ENCODE peak calls at places on chromosomes 4 and X, in seven cellular contexts. One of them, this sample, is unnamed.
A peak's percentile ranks its signal among the peaks of the same experiment; 100 is the strongest.

GRCh38 chrX:19303216-19303880 is 40.4 kb upstream of the PDHA1 start:
- DNase-seq in PC-3: peak; percentile 42
- DNase-seq in mammary epithelial cell: peak; percentile 72
- DNase-seq in neuronal stem cell: no peak
- DNase-seq in GM12878: no peak
- DNase-seq in endothelial cell of umbilical vein: no peak
- DNase-seq in H9: no peak
- DNase-seq in this sample: peak; percentile 75

GRCh38 chr4:7416745-7417432 is 17.8 kb downstream of the PSAPL1 start:
- DNase-seq in PC-3: no peak
- DNase-seq in neuronal stem cell: no peak
- DNase-seq in endothelial cell of umbilical vein: no peak
- DNase-seq in mammary epithelial cell: no peak
- DNase-seq in H9: peak; percentile 11
- DNase-seq in GM12878: no peak
- DNase-seq in this sample: no peak

GRCh38 chr4:6892190-6892908 is 17.3 kb upstream of the TBC1D14 start:
- DNase-seq in mammary epithelial cell: no peak
- DNase-seq in endothelial cell of umbilical vein: no peak
- DNase-seq in GM12878: no peak
- DNase-seq in PC-3: peak; percentile 39
- DNase-seq in H9: peak; percentile 74
- DNase-seq in neuronal stem cell: no peak
- DNase-seq in this sample: peak; percentile 81

GRCh38 chr4:187922274-187922673 is 73.3 kb upstream of the ZFP42 start:
- DNase-seq in mammary epithelial cell: no peak
- DNase-seq in H9: no peak
- DNase-seq in neuronal stem cell: no peak
- DNase-seq in GM12878: no peak
- DNase-seq in endothelial cell of umbilical vein: no peak
- DNase-seq in PC-3: no peak
- DNase-seq in this sample: no peak

GRCh38 chr4:153501578-153501977 is 35.4 kb downstream of the TMEM131L start:
- DNase-seq in endothelial cell of umbilical vein: no peak
- DNase-seq in PC-3: no peak
- DNase-seq in neuronal stem cell: no peak
- DNase-seq in GM12878: no peak
- DNase-seq in mammary epithelial cell: no peak
- DNase-seq in H9: no peak
- DNase-seq in this sample: no peak

GRCh38 chr4:153651041-153651960 is 32.8 kb upstream of the TLR2 start:
- DNase-seq in PC-3: peak; percentile 28
- DNase-seq in endothelial cell of umbilical vein: no peak
- DNase-seq in H9: no peak
- DNase-seq in GM12878: no peak
- DNase-seq in mammary epithelial cell: peak; percentile 43
- DNase-seq in neuronal stem cell: no peak
- DNase-seq in this sample: peak; percentile 59

GRCh38 chr4:95572304-95572991 is 23.7 kb upstream of the UNC5C start:
- DNase-seq in H9: peak; percentile 53
- DNase-seq in endothelial cell of umbilical vein: peak; percentile 77
- DNase-seq in mammary epithelial cell: peak; percentile 50
- DNase-seq in neuronal stem cell: no peak
- DNase-seq in PC-3: peak; percentile 72
- DNase-seq in GM12878: no peak
- DNase-seq in this sample: no peak

GRCh38 chrX:71100581-71101505 is 5.2 kb downstream of the FOXO4 start:
- DNase-seq in GM12878: no peak
- DNase-seq in H9: peak; percentile 39
- DNase-seq in PC-3: no peak
- DNase-seq in endothelial cell of umbilical vein: no peak
- DNase-seq in mammary epithelial cell: no peak
- DNase-seq in neuronal stem cell: no peak
- DNase-seq in this sample: no peak

GRCh38 chr4:6362243-6362885 is 92.7 kb downstream of the WFS1 start:
- DNase-seq in mammary epithelial cell: no peak
- DNase-seq in H9: no peak
- DNase-seq in GM12878: no peak
- DNase-seq in PC-3: peak; percentile 3
- DNase-seq in endothelial cell of umbilical vein: no peak
- DNase-seq in neuronal stem cell: no peak
- DNase-seq in this sample: no peak

GRCh38 chrX:140292188-140292587 is 212.7 kb downstream of the SOX3 start:
- DNase-seq in neuronal stem cell: no peak
- DNase-seq in H9: no peak
- DNase-seq in PC-3: no peak
- DNase-seq in endothelial cell of umbilical vein: no peak
- DNase-seq in GM12878: no peak
- DNase-seq in mammary epithelial cell: no peak
- DNase-seq in this sample: no peak

GRCh38 chrX:107677501-107677901 is 49.2 kb downstream of the PRPS1 start:
- DNase-seq in GM12878: no peak
- DNase-seq in mammary epithelial cell: peak; percentile 56
- DNase-seq in PC-3: peak; percentile 21
- DNase-seq in H9: no peak
- DNase-seq in endothelial cell of umbilical vein: no peak
- DNase-seq in neuronal stem cell: no peak
- DNase-seq in this sample: peak; percentile 20

GRCh38 chr4:37687175-37687525 is 974 bp upstream of the RELL1 start:
- DNase-seq in GM12878: no peak
- DNase-seq in H9: no peak
- DNase-seq in endothelial cell of umbilical vein: no peak
- DNase-seq in mammary epithelial cell: no peak
- DNase-seq in PC-3: no peak
- DNase-seq in neuronal stem cell: no peak
- DNase-seq in this sample: no peak

GRCh38 chrX:134715930-134716619 is 57.8 kb upstream of the PLAC1 start:
- DNase-seq in mammary epithelial cell: no peak
- DNase-seq in H9: peak; percentile 34
- DNase-seq in PC-3: no peak
- DNase-seq in GM12878: no peak
- DNase-seq in neuronal stem cell: no peak
- DNase-seq in endothelial cell of umbilical vein: peak; percentile 75
- DNase-seq in this sample: no peak

GRCh38 chr4:46432923-46433322 is 43.0 kb upstream of the GABRA2 start:
- DNase-seq in endothelial cell of umbilical vein: no peak
- DNase-seq in PC-3: peak; percentile 16
- DNase-seq in mammary epithelial cell: peak; percentile 59
- DNase-seq in H9: no peak
- DNase-seq in neuronal stem cell: no peak
- DNase-seq in GM12878: no peak
- DNase-seq in this sample: peak; percentile 28

GRCh38 chr4:38869511-38869910 is 1.9 kb downstream of the FAM114A1 start:
- DNase-seq in endothelial cell of umbilical vein: peak; percentile 17
- DNase-seq in mammary epithelial cell: no peak
- DNase-seq in GM12878: no peak
- DNase-seq in H9: no peak
- DNase-seq in PC-3: no peak
- DNase-seq in neuronal stem cell: no peak
- DNase-seq in this sample: peak; percentile 68

GRCh38 chr4:2254665-2255500 is 7.0 kb downstream of the MXD4 start:
- DNase-seq in GM12878: no peak
- DNase-seq in PC-3: no peak
- DNase-seq in H9: no peak
- DNase-seq in neuronal stem cell: no peak
- DNase-seq in endothelial cell of umbilical vein: no peak
- DNase-seq in mammary epithelial cell: no peak
- DNase-seq in this sample: no peak

GRCh38 chr4:77564231-77564630 is 41.4 kb upstream of the CXCL13 start:
- DNase-seq in endothelial cell of umbilical vein: no peak
- DNase-seq in mammary epithelial cell: no peak
- DNase-seq in GM12878: no peak
- DNase-seq in neuronal stem cell: no peak
- DNase-seq in PC-3: no peak
- DNase-seq in H9: no peak
- DNase-seq in this sample: no peak

GRCh38 chr4:10998826-10999225 is 314.3 kb upstream of the CLNK start:
- DNase-seq in GM12878: no peak
- DNase-seq in neuronal stem cell: no peak
- DNase-seq in H9: no peak
- DNase-seq in PC-3: no peak
- DNase-seq in mammary epithelial cell: no peak
- DNase-seq in endothelial cell of umbilical vein: no peak
- DNase-seq in this sample: no peak

GRCh38 chrX:152806035-152806434 is 24.5 kb downstream of the CETN2 start:
- DNase-seq in H9: no peak
- DNase-seq in PC-3: no peak
- DNase-seq in endothelial cell of umbilical vein: no peak
- DNase-seq in mammary epithelial cell: no peak
- DNase-seq in neuronal stem cell: no peak
- DNase-seq in GM12878: no peak
- DNase-seq in this sample: peak; percentile 7

GRCh38 chr4:4333265-4333706 is 43.2 kb downstream of the ZBTB49 start:
- DNase-seq in mammary epithelial cell: peak; percentile 41
- DNase-seq in GM12878: no peak
- DNase-seq in neuronal stem cell: no peak
- DNase-seq in PC-3: peak; percentile 21
- DNase-seq in H9: no peak
- DNase-seq in endothelial cell of umbilical vein: no peak
- DNase-seq in this sample: peak; percentile 80

GRCh38 chrX:1419545-1420355 is 27.8 kb upstream of the SLC25A6 start:
- DNase-seq in GM12878: no peak
- DNase-seq in PC-3: no peak
- DNase-seq in mammary epithelial cell: no peak
- DNase-seq in endothelial cell of umbilical vein: no peak
- DNase-seq in H9: no peak
- DNase-seq in neuronal stem cell: no peak
- DNase-seq in this sample: no peak

GRCh38 chr4:628346-628745 is 3.0 kb downstream of the PDE6B start:
- DNase-seq in endothelial cell of umbilical vein: no peak
- DNase-seq in H9: peak; percentile 19
- DNase-seq in GM12878: no peak
- DNase-seq in mammary epithelial cell: no peak
- DNase-seq in neuronal stem cell: no peak
- DNase-seq in PC-3: no peak
- DNase-seq in this sample: no peak

GRCh38 chr4:149781150-149781549 is 34.5 kb downstream of the IQCM start:
- DNase-seq in H9: no peak
- DNase-seq in endothelial cell of umbilical vein: no peak
- DNase-seq in PC-3: peak; percentile 72
- DNase-seq in mammary epithelial cell: peak; percentile 73
- DNase-seq in GM12878: no peak
- DNase-seq in neuronal stem cell: no peak
- DNase-seq in this sample: peak; percentile 51

GRCh38 chr4:156298230-156298629 is 344.6 kb upstream of the CTSO start:
- DNase-seq in H9: no peak
- DNase-seq in endothelial cell of umbilical vein: peak; percentile 78
- DNase-seq in mammary epithelial cell: peak; percentile 52
- DNase-seq in PC-3: no peak
- DNase-seq in GM12878: no peak
- DNase-seq in neuronal stem cell: peak; percentile 41
- DNase-seq in this sample: peak; percentile 92

GRCh38 chr4:185305979-185306442 is 89.7 kb downstream of the LRP2BP start:
- DNase-seq in endothelial cell of umbilical vein: peak; percentile 27
- DNase-seq in H9: peak; percentile 75
- DNase-seq in neuronal stem cell: peak; percentile 86
- DNase-seq in PC-3: peak; percentile 95
- DNase-seq in mammary epithelial cell: peak; percentile 99
- DNase-seq in GM12878: no peak
- DNase-seq in this sample: peak; percentile 98

GRCh38 chrX:56800307-56800706 is 71.3 kb downstream of the NBDY start:
- DNase-seq in endothelial cell of umbilical vein: no peak
- DNase-seq in neuronal stem cell: no peak
- DNase-seq in PC-3: no peak
- DNase-seq in GM12878: no peak
- DNase-seq in mammary epithelial cell: no peak
- DNase-seq in H9: peak; percentile 19
- DNase-seq in this sample: no peak
- H2AFZ ChIP-seq in endothelial cell of umbilical vein: no peak overlapping the region
- H2AFZ ChIP-seq in neuronal stem cell: no peak overlapping the region
- H2AFZ ChIP-seq in PC-3: no peak overlapping the region
- H2AFZ ChIP-seq in GM12878: no peak overlapping the region
- H2AFZ ChIP-seq in mammary epithelial cell: no peak overlapping the region
- H2AFZ ChIP-seq in H9: no peak overlapping the region
- H2AFZ ChIP-seq in this sample: no peak overlapping the region

DNA sequence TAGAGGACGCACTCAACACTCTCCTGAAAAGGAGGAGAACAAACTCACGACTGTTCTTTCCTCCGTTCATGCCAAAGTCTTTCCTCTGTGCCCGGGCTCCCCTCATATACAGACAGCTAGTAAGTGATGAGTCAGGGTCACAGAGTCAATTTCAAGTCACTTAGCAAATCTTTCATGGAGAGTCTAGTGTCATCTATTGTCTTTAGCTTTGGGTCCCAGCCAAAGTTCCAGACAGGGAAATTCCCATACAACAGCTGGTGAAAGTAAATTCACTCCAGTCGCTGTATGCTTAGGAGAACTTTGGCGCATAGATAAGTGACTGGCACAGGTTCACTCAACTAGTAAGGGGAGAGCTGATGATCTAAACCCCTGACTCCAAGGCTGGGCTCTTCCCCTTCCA is 226.5 kb downstream of the MID1 start:
- DNase-seq in PC-3: peak; percentile 68
- DNase-seq in mammary epithelial cell: peak; percentile 24
- DNase-seq in endothelial cell of umbilical vein: peak; percentile 1
- DNase-seq in GM12878: no peak
- DNase-seq in neuronal stem cell: no peak
- DNase-seq in H9: no peak
- DNase-seq in this sample: no peak
- H3K27me3 ChIP-seq in PC-3: no peaks in the 10 kb centered on the region
- H3K27me3 ChIP-seq in mammary epithelial cell: no peaks in the 10 kb centered on the region
- H3K27me3 ChIP-seq in endothelial cell of umbilical vein: no peaks in the 10 kb centered on the region
- H3K27me3 ChIP-seq in GM12878: no peaks in the 10 kb centered on the region
- H3K27me3 ChIP-seq in neuronal stem cell: no peaks in the 10 kb centered on the region
- H3K27me3 ChIP-seq in H9: no peaks in the 10 kb centered on the region
- H3K27me3 ChIP-seq in this sample: no peaks in the 10 kb centered on the region

DNA sequence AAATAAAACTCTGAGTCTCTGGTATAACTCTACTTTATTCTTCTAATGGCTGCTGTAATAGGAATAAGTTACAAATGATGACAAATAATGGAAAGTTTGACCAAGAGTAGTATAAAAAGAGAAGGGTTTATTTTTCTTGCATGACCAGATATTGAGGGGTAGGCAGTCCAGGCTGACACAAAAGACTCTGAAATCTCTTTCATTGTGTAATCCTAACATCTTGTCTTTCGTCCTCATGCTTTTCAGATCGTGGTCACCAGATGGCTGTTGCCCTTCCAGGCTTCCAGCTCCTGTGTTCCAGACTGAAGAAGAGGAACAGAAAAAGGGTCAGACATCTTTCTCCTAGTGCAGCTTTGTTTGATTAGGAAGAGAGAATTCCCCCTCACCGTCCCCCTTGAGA is 176.9 kb upstream of the GK2 start:
- DNase-seq in PC-3: no peak
- DNase-seq in mammary epithelial cell: no peak
- DNase-seq in endothelial cell of umbilical vein: no peak
- DNase-seq in GM12878: no peak
- DNase-seq in H9: no peak
- DNase-seq in neuronal stem cell: no peak
- DNase-seq in this sample: no peak
- H2AFZ ChIP-seq in PC-3: no peak overlapping the region
- H2AFZ ChIP-seq in mammary epithelial cell: no peak overlapping the region
- H2AFZ ChIP-seq in endothelial cell of umbilical vein: no peak overlapping the region
- H2AFZ ChIP-seq in GM12878: no peak overlapping the region
- H2AFZ ChIP-seq in H9: no peak overlapping the region
- H2AFZ ChIP-seq in neuronal stem cell: peak overlapping the region; percentile 76
- H2AFZ ChIP-seq in this sample: no peak overlapping the region

DNA sequence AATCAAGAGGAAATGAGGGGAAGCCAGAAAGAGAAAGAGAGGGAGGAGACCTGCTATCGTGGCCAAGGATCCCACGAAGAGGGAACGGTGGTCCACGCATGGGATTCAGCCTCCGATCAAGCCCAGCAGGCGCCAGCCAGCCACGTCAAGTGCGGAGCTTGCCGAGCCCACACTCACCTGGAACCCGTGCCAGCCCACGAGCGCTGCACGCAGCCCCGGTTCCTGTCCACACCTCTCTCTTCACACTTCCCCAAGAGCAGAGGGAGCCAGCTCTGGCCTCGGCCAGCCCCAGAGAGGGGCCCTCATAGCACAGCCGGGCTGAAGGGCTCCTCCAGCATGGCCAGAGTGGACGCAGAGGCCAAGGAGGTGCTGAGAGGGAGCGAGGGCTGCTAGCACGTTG is 795.1 kb upstream of the GRIA3 start:
- DNase-seq in H9: no peak
- DNase-seq in neuronal stem cell: no peak
- DNase-seq in GM12878: no peak
- DNase-seq in mammary epithelial cell: no peak
- DNase-seq in PC-3: no peak
- DNase-seq in endothelial cell of umbilical vein: no peak
- DNase-seq in this sample: no peak
- H3K27me3 ChIP-seq in H9: no peaks in the 10 kb centered on the region
- H3K27me3 ChIP-seq in neuronal stem cell: no peaks in the 10 kb centered on the region
- H3K27me3 ChIP-seq in GM12878: no peaks in the 10 kb centered on the region
- H3K27me3 ChIP-seq in mammary epithelial cell: no peaks in the 10 kb centered on the region
- H3K27me3 ChIP-seq in PC-3: no peaks in the 10 kb centered on the region
- H3K27me3 ChIP-seq in endothelial cell of umbilical vein: no peaks in the 10 kb centered on the region
- H3K27me3 ChIP-seq in this sample: no peaks in the 10 kb centered on the region

This sample was measured in GM23248.